ENCODE peak calls at places on chromosomes 4 and X, in ten cellular contexts. U, O, I, D, X, G, L, S, Z and Y are unnamed samples. For H3K4me1, the result is how much of the 10 kb centered on the place peaks cover.

GRCh38 chrX:116863029-116863428 is 400.3 kb upstream of the CT83 start:
- DNase-seq in I (no peak), U (no peak), X (no peak), S (no peak), D (no peak), G (no peak), Z (no peak), O (no peak), L (no peak), Y (no peak)

GRCh38 chrX:115960440-115961084 is 210.0 kb upstream of the AGTR2 start:
- DNase-seq in X (no peak), D (no peak), S (peak), U (no peak), G (no peak), L (no peak), Z (no peak), O (no peak), I (no peak), Y (no peak)

GRCh38 chrX:84197550-84197949 is 9.6 kb upstream of the RPS6KA6 start:
- DNase-seq in X (no peak), O (no peak), U (no peak), I (no peak), G (no peak), L (no peak), S (no peak), Z (no peak), D (no peak), Y (no peak)

GRCh38 chr4:124121511-124121934 is 591.0 kb downstream of the ANKRD50 start:
- DNase-seq in X (peak), L (no peak), O (no peak), Z (no peak), D (no peak), S (no peak), G (no peak), I (no peak), U (no peak), Y (no peak)

GRCh38 chr4:164659765-164660164 is 94.2 kb upstream of the SMIM31 start:
- DNase-seq in D (no peak), Z (no peak), L (no peak), G (no peak), O (no peak), X (no peak), U (no peak), I (no peak), S (no peak), Y (no peak)

GRCh38 chr4:113440366-113440765 is 321.2 kb downstream of the CAMK2D start:
- DNase-seq in X (no peak), S (no peak), I (no peak), L (no peak), O (no peak), Z (no peak), U (no peak), D (no peak), G (no peak), Y (no peak)

GRCh38 chrX:129403974-129404669 is 119.2 kb downstream of the SMARCA1 start:
- DNase-seq in G (no peak), D (no peak), S (no peak), X (no peak), L (no peak), O (no peak), I (no peak), Z (no peak), U (no peak), Y (no peak)

GRCh38 chrX:108000751-108001150 is 18.6 kb upstream of the TEX13B start:
- DNase-seq in O (no peak), U (no peak), S (no peak), D (no peak), L (no peak), X (no peak), Z (no peak), I (no peak), G (no peak), Y (no peak)

GRCh38 chr4:19164334-19164733 is 1087.4 kb upstream of the SLIT2 start:
- DNase-seq in I (no peak), G (no peak), D (no peak), U (no peak), X (no peak), L (no peak), S (no peak), Z (no peak), O (no peak), Y (no peak)

GRCh38 chrX:65196758-65197371 is 220.6 kb upstream of the ZC4H2 start:
- DNase-seq in I (no peak), U (peak), X (no peak), L (no peak), O (no peak), D (peak), S (peak), Z (no peak), G (no peak), Y (peak)

GRCh38 chrX:40615976-40616375 is 7.3 kb upstream of the MPC1L start:
- DNase-seq in Z (no peak), U (no peak), O (no peak), G (no peak), S (no peak), L (no peak), X (no peak), I (no peak), D (no peak), Y (no peak)

GRCh38 chr4:173525118-173526033 is 4.7 kb downstream of the HAND2 start:
- DNase-seq in I (peak), L (no peak), G (no peak), Z (no peak), O (no peak), D (peak), U (peak), X (no peak), S (no peak), Y (peak)

GRCh38 chr4:3873446-3874415 is 107.5 kb downstream of the ADRA2C start:
- DNase-seq in G (no peak), D (no peak), Z (no peak), X (no peak), L (no peak), U (peak), O (peak), I (peak), S (no peak), Y (no peak)

GRCh38 chr4:142126890-142127497 is 490.6 kb downstream of the IL15 start:
- DNase-seq in G (peak), O (no peak), L (peak), Z (peak), I (no peak), U (peak), S (peak), D (no peak), X (peak), Y (peak)

GRCh38 chr4:62232755-62233280 is 1032.7 kb downstream of the ADGRL3 start:
- DNase-seq in S (no peak), G (no peak), Z (no peak), L (no peak), X (no peak), O (no peak), D (no peak), I (no peak), U (peak), Y (no peak)

DNA sequence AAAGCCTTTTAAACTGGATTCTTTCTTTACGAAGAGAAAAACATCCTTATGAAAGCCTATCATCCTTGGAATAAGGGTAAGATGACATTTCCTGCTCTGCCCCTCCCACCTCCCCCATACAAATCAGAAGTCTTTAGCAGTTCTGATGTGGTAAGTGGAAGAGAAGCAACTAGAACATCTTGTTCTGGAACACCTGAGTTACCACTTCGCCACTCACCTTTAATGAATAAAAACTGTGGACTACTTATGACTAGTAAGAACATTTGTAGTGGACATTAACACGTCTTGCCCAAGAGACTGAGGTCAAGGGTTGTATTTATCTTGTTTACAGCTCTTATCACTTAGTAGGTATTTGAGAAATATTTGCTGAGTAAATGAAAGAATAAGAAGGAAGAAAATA is 4.3 kb downstream of the XKRX start:
- DNase-seq in G (no peak), I (no peak), D (no peak), O (no peak), L (no peak), S (peak), Z (no peak), X (no peak), U (no peak), Y (no peak)
- H3K4me3 ChIP-seq in G (no peak), I (no peak), D (no peak), O (no peak), L (no peak), S (no peak), Z (no peak), X (no peak), U (no peak), Y (no peak)

GRCh38 chr4:2258091-2259035 is 3.5 kb downstream of the MXD4 start:
- DNase-seq in Z (peak), X (no peak), L (peak), U (no peak), G (no peak), I (peak), O (peak), S (no peak), D (peak), Y (peak)
- H3K4me1 ChIP-seq in Z (under half), X (under half), L (half or more), U (under half), G (half or more), I (half or more), O (half or more), S (under half), D (under half), Y (under half)

DNA sequence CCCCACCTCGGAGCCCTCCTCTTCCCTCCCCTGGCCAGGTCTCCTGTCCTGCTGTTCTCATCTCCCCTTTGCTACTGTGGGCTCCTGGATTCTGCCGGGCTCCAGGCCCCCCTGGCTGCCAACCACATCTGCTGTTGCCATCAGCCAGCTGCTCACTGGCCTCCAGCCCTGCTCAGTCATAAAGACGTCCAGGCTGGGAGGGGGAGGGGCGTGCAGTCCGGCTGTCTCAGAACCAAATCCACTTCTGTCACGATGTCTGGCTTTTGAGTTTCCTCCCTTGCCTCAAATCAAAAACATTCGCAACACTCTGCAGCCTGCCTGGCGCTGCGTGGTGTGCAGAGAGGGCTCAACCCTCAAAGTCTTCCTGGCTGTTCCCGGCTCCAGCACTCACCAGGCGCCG is 7.1 kb downstream of the RASL11B start:
- DNase-seq in L (peak), O (peak), S (no peak), G (no peak), Z (no peak), I (peak), X (peak), U (no peak), D (peak), Y (peak)
- H3K4me3 ChIP-seq in L (no peak), O (peak), S (no peak), G (no peak), Z (no peak), I (no peak), X (no peak), U (no peak), D (no peak), Y (no peak)

GRCh38 chr4:74540193-74540592 is 95.3 kb downstream of the AREG start:
- DNase-seq in D (no peak), X (peak), Z (no peak), S (no peak), O (no peak), G (no peak), L (no peak), I (no peak), U (no peak), Y (no peak)
- H3K4me1 ChIP-seq in D (under half), X (under half), Z (under half), S (under half), O (under half), G (under half), L (under half), I (under half), U (under half), Y (under half)

GRCh38 chrX:11109968-11110367 is 1.2 kb upstream of the HCCS start:
- DNase-seq in G (no peak), U (no peak), I (no peak), Z (no peak), X (no peak), L (no peak), O (no peak), S (no peak), D (no peak), Y (no peak)
- H3K4me3 ChIP-seq in G (no peak), U (no peak), I (no peak), Z (no peak), X (no peak), L (no peak), O (no peak), S (no peak), D (no peak), Y (no peak)

GRCh38 chr4:152926959-152927358 is 9.2 kb upstream of the FHDC1 start:
- DNase-seq in U (no peak), L (no peak), Z (no peak), S (no peak), O (no peak), G (no peak), X (no peak), D (no peak), I (no peak), Y (no peak)
- H3K4me1 ChIP-seq in U (under half), L (under half), Z (under half), S (under half), O (under half), G (under half), X (under half), D (under half), I (under half), Y (under half)

GRCh38 chr4:36255575-36255974 is 11.3 kb upstream of the ARAP2 start:
- DNase-seq in Z (peak), I (no peak), G (no peak), O (no peak), D (no peak), U (no peak), X (no peak), S (peak), L (no peak), Y (no peak)
- H3K4me3 ChIP-seq in Z (no peak), I (no peak), G (no peak), O (no peak), D (no peak), U (no peak), X (no peak), S (no peak), L (no peak), Y (no peak)

GRCh38 chr4:87046111-87046510 is 111.3 kb downstream of the AFF1 start:
- DNase-seq in X (peak), D (no peak), G (no peak), U (no peak), Z (no peak), L (no peak), O (no peak), S (no peak), I (no peak), Y (no peak)
- H3K4me1 ChIP-seq in X (under half), D (under half), G (half or more), U (half or more), Z (under half), L (half or more), O (half or more), S (under half), I (under half), Y (under half)